ENCODE peak calls at places on chromosomes 1 and 21, in six cellular contexts. G is transverse colon, L is IMR-90, B is A549, A is breast epithelium, M is stomach. K is an unnamed sample.

GRCh38 chr1:172496678-172497077 is 36.3 kb upstream of the SUCO start:
- DNase-seq in G (no peak), L (no peak), B (no peak), A (no peak), M (no peak), K (no peak)

GRCh38 chr1:77536813-77537212 is 145.6 kb downstream of the ZZZ3 start:
- DNase-seq in G (no peak), L (peak; percentile 98), B (peak; percentile 36), A (no peak), M (no peak), K (no peak)

GRCh38 chr1:23369335-23370013 is at the start of gene ZNF436:
- DNase-seq in G (peak; percentile 78), L (peak; percentile 83), B (peak; percentile 25), A (peak; percentile 71), M (peak; percentile 77), K (peak; percentile 86)

GRCh38 chr21:46062471-46063211 is 35.3 kb upstream of the COL6A2 start:
- DNase-seq in G (no peak), L (no peak), B (no peak), A (no peak), M (no peak), K (no peak)

GRCh38 chr1:70745199-70745598 is 302.4 kb downstream of the PTGER3 start:
- DNase-seq in G (no peak), L (no peak), B (no peak), A (no peak), M (no peak), K (no peak)

GRCh38 chr1:226526801-226527595 is 21.6 kb upstream of the STUM start:
- DNase-seq in G (peak; percentile 17), L (peak; percentile 9), B (peak; percentile 27), A (no peak), M (peak; percentile 53), K (no peak)

GRCh38 chr1:95582746-95583145 is 348.7 kb downstream of the RWDD3 start:
- DNase-seq in G (no peak), L (no peak), B (no peak), A (no peak), M (no peak), K (no peak)

GRCh38 chr1:207364622-207365021 is 43.1 kb downstream of the CD55 start:
- DNase-seq in G (no peak), L (no peak), B (no peak), A (no peak), M (no peak), K (no peak)

GRCh38 chr1:44808938-44809917 is 905 bp downstream of the BTBD19 start:
- DNase-seq in G (peak; percentile 68), L (peak; percentile 82), B (peak; percentile 46), A (no peak), M (peak; percentile 51), K (peak; percentile 37)
- TF ChIP-seq POLR2A in G (peak; percentile 46), L (peak; percentile 58), B (no peak), A (no peak), M (no peak), K (no peak)

GRCh38 chr1:154353966-154354365 is 28.6 kb downstream of the ATP8B2 start:
- DNase-seq in G (no peak), L (no peak), B (no peak), A (no peak), M (no peak), K (no peak)

GRCh38 chr1:154351363-154352068 is 26.2 kb downstream of the ATP8B2 start:
- DNase-seq in G (peak; percentile 45), L (no peak), B (peak; percentile 36), A (no peak), M (peak; percentile 72), K (no peak)

GRCh38 chr1:154352245-154352580 is 26.9 kb downstream of the ATP8B2 start:
- DNase-seq in G (no peak), L (no peak), B (no peak), A (no peak), M (no peak), K (no peak)

GRCh38 chr1:154353460-154353904 is 28.2 kb downstream of the ATP8B2 start:
- DNase-seq in G (peak; percentile 44), L (peak; percentile 54), B (peak; percentile 49), A (no peak), M (peak; percentile 51), K (peak; percentile 10)

DNA sequence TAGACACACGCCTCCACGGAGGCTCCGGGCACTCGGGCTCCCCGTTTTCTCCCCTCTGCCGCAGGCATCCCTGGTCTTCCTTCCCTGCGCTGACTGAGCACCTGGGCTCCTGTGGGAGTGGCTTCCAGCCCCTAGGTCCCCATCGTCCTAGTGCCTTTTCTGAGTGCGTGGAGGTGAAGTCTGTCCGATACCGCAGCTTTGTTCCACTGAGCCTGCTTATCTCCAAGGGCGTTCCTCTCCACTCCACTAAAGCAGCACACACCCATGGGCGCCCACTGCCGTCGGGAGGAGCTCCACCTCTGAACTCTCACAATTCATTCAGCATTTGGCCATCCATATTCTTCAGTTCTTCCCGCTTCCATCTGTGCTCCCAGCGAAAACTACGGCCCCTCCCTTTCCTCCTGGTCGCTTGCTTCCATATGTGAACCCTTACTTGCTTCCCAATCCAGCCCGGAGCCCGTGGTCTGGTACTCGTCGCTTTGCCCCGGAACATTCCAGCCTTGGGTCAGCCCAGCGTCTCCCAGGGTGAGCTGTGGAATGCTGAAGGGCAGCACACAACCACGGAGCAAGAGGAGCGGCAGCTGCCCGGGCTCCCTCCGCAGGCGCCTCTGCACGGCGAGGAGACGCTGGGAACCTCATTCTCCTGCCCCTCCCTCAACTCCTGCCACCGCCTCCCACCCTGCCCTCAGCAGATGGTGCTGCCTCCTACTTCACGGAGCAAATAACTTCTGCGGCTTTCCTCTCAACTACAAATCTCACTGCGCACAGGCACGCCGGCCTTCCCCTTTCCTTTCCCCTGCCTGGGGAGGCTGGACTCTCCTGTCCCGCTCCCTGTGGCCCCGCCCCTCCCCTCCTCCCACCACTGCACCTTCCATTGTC is 27.5 kb downstream of the ATP8B2 start:
- DNase-seq in G (peak; percentile 71), L (peak; percentile 31), B (no peak), A (peak; percentile 30), M (peak; percentile 66), K (peak; percentile 74)
- H3K4me3 ChIP-seq in G (peak overlapping the region; percentile 24), L (peak overlapping the region; percentile 4), B (no peak overlapping the region), A (peak overlapping the region; percentile 50), M (peak overlapping the region; percentile 51), K (peak overlapping the region; percentile 18)

GRCh38 chr1:89823679-89824292 is 3.0 kb downstream of the LRRC8D start:
- DNase-seq in G (no peak), L (no peak), B (no peak), A (no peak), M (no peak), K (no peak)

GRCh38 chr1:89826594-89826993 is 5.8 kb downstream of the LRRC8D start:
- DNase-seq in G (no peak), L (no peak), B (no peak), A (no peak), M (no peak), K (no peak)

GRCh38 chr1:89829186-89829585 is 8.4 kb downstream of the LRRC8D start:
- DNase-seq in G (no peak), L (no peak), B (no peak), A (no peak), M (no peak), K (no peak)

GRCh38 chr1:89827902-89828301 is 7.1 kb downstream of the LRRC8D start:
- DNase-seq in G (no peak), L (no peak), B (no peak), A (no peak), M (no peak), K (no peak)

GRCh38 chr1:89827330-89827729 is 6.5 kb downstream of the LRRC8D start:
- DNase-seq in G (no peak), L (no peak), B (no peak), A (no peak), M (no peak), K (no peak)
- H3K4me1 ChIP-seq in G (no peaks in the 10 kb centered on the region), L (peaks cover 5% of the 10 kb centered on the region), B (peaks cover 42% of the 10 kb centered on the region), A (peaks cover 2% of the 10 kb centered on the region), M (peaks cover 4% of the 10 kb centered on the region), K (peaks cover 5% of the 10 kb centered on the region)

DNA sequence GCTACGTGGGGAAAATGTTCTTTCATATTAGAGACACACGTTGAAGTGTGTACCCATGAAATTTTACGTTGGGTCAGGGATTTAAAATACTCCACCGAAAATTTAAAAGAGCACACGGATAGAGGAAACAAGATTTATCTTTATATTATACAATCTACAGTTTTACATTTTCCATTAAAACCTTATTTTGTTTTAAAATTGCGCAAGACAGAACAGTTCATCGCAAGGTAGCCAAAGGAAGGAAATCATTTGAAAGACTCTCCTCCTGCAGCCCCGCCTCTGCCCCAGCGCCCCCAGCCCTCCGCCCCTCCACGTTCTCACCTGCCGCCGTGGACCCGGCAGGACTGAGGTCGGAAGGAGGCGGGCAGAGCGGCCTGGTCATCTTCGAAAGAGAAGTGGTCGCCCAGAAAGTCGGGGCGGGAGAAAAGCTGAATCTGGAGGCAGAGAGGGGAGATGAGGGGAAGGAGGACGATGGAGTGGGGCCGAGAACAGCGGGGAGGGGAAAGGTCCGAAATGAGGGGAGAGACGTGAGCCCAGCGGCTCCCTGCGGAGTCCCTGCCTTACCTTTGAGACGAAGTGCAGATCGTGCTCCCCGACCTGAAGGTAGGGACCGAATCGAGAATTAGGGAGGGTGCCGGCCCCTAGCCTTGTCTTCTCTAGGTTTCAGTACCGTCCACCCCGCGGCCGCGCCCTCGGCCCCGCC is 18.0 kb downstream of the CRYBG2 start:
- DNase-seq in G (no peak), L (no peak), B (no peak), A (no peak), M (no peak), K (no peak)
- TF ChIP-seq POLR2A in G (no peak), L (no peak), B (no peak), A (no peak), M (no peak), K (peak; percentile 16)

GRCh38 chr1:236058141-236058626 is 6.7 kb downstream of the NID1 start:
- DNase-seq in G (no peak), L (peak; percentile 57), B (no peak), A (no peak), M (no peak), K (no peak)
- H3K4me3 ChIP-seq in G (no peak overlapping the region), L (no peak overlapping the region), B (no peak overlapping the region), A (peak overlapping the region; percentile 25), M (peak overlapping the region; percentile 6), K (no peak overlapping the region)

DNA sequence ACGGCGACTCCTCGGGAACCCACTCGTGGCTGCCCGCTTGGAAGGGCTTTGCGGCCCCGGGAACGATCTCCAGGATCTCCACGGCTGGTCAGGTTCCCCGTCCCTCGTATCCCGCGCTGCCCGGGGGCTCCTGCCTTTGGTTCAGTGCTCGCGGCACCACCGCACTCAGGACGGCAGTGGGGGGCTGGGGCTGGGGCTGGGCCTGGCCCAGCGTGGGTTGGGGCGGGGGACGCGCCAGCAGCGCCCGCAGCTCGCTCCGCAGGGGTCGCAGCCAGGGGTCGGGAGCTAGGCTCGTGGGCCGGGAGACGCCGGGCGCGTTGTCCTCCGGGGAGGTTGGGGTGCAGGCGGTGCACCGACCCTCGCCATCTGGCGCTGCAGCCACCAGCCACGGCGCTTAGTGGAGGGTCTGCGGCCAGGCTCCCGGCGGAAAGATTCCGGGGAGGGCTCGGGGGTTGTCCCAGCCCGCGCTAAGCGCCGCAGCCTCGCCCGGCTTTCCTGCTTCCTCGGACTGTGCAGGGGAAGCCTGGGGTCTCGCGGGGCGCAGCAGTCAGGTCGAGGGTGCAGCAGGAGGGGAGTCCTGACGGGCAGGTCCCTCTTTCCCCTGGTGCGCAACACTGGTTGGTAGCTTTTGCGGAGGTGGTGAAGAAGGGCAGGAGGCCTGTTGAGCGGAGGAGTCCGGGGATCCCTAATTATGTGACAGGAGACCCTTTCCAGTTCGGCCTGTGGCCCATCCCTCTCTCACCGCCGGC is 9.0 kb downstream of the SIM2 start:
- DNase-seq in G (no peak), L (no peak), B (no peak), A (no peak), M (no peak), K (no peak)
- H3K4me1 ChIP-seq in G (peaks cover 13% of the 10 kb centered on the region), L (no peaks in the 10 kb centered on the region), B (no peaks in the 10 kb centered on the region), A (peaks cover 10% of the 10 kb centered on the region), M (peaks cover 63% of the 10 kb centered on the region), K (peaks cover 47% of the 10 kb centered on the region)

GRCh38 chr1:17416389-17416788 is 23.1 kb downstream of the RCC2 start:
- DNase-seq in G (no peak), L (no peak), B (no peak), A (no peak), M (no peak), K (no peak)
- TF ChIP-seq POLR2A in G (no peak), L (no peak), B (no peak), A (no peak), M (no peak), K (no peak)

K was measured in thyroid gland.